ENCODE peak calls at places on chromosome 18, in seven cellular contexts. One of them, this sample, is unnamed.

GRCh38 chr18:14999085-14999975 is 251.4 kb downstream of the ANKRD30B start:
- DNase-seq in endothelial cell of umbilical vein: no peak
- DNase-seq in A549: no peak
- DNase-seq in gastrocnemius medialis: no peak
- DNase-seq in prostate gland: no peak
- DNase-seq in heart left ventricle: no peak
- DNase-seq in IMR-90: no peak
- DNase-seq in this sample: no peak

GRCh38 chr18:28178720-28179119 is 1.8 kb upstream of the CDH2 start:
- DNase-seq in heart left ventricle: no peak
- DNase-seq in endothelial cell of umbilical vein: peak
- DNase-seq in prostate gland: no peak
- DNase-seq in IMR-90: peak
- DNase-seq in A549: peak
- DNase-seq in gastrocnemius medialis: no peak
- DNase-seq in this sample: no peak

GRCh38 chr18:32754508-32755263 is 18.1 kb downstream of the KLHL14 start:
- DNase-seq in gastrocnemius medialis: no peak
- DNase-seq in endothelial cell of umbilical vein: no peak
- DNase-seq in heart left ventricle: no peak
- DNase-seq in IMR-90: no peak
- DNase-seq in prostate gland: no peak
- DNase-seq in A549: no peak
- DNase-seq in this sample: no peak

GRCh38 chr18:73741946-73742345 is 405.7 kb downstream of the FBXO15 start:
- DNase-seq in endothelial cell of umbilical vein: no peak
- DNase-seq in A549: no peak
- DNase-seq in heart left ventricle: no peak
- DNase-seq in prostate gland: no peak
- DNase-seq in gastrocnemius medialis: no peak
- DNase-seq in IMR-90: peak
- DNase-seq in this sample: no peak

GRCh38 chr18:46630160-46630559 is 26.9 kb downstream of the LOXHD1 start:
- DNase-seq in endothelial cell of umbilical vein: no peak
- DNase-seq in IMR-90: peak
- DNase-seq in heart left ventricle: no peak
- DNase-seq in prostate gland: no peak
- DNase-seq in A549: no peak
- DNase-seq in gastrocnemius medialis: no peak
- DNase-seq in this sample: no peak

GRCh38 chr18:44392933-44393332 is 287.8 kb upstream of the SETBP1 start:
- DNase-seq in A549: no peak
- DNase-seq in IMR-90: no peak
- DNase-seq in prostate gland: no peak
- DNase-seq in gastrocnemius medialis: no peak
- DNase-seq in endothelial cell of umbilical vein: no peak
- DNase-seq in heart left ventricle: no peak
- DNase-seq in this sample: no peak

GRCh38 chr18:45998244-45998643 is 31.1 kb upstream of the EPG5 start:
- DNase-seq in A549: no peak
- DNase-seq in heart left ventricle: no peak
- DNase-seq in IMR-90: no peak
- DNase-seq in gastrocnemius medialis: no peak
- DNase-seq in prostate gland: no peak
- DNase-seq in endothelial cell of umbilical vein: peak
- DNase-seq in this sample: no peak

GRCh38 chr18:75350857-75351256 is 76.6 kb downstream of the SMIM21 start:
- DNase-seq in endothelial cell of umbilical vein: no peak
- DNase-seq in prostate gland: no peak
- DNase-seq in IMR-90: no peak
- DNase-seq in gastrocnemius medialis: no peak
- DNase-seq in heart left ventricle: no peak
- DNase-seq in A549: no peak
- DNase-seq in this sample: no peak

GRCh38 chr18:73462092-73462491 is 594.3 kb upstream of the NETO1 start:
- DNase-seq in endothelial cell of umbilical vein: no peak
- DNase-seq in prostate gland: peak
- DNase-seq in A549: no peak
- DNase-seq in heart left ventricle: no peak
- DNase-seq in gastrocnemius medialis: no peak
- DNase-seq in IMR-90: peak
- DNase-seq in this sample: no peak

GRCh38 chr18:24731158-24731557 is 270.7 kb downstream of the HRH4 start:
- DNase-seq in endothelial cell of umbilical vein: no peak
- DNase-seq in heart left ventricle: no peak
- DNase-seq in IMR-90: no peak
- DNase-seq in prostate gland: no peak
- DNase-seq in gastrocnemius medialis: no peak
- DNase-seq in A549: no peak
- DNase-seq in this sample: no peak

GRCh38 chr18:56076735-56077134 is 488.7 kb upstream of the TCF4 start:
- DNase-seq in heart left ventricle: no peak
- DNase-seq in IMR-90: peak
- DNase-seq in endothelial cell of umbilical vein: no peak
- DNase-seq in gastrocnemius medialis: no peak
- DNase-seq in prostate gland: no peak
- DNase-seq in A549: no peak
- DNase-seq in this sample: no peak

GRCh38 chr18:51811883-51812282 is 528.1 kb upstream of the DCC start:
- DNase-seq in gastrocnemius medialis: no peak
- DNase-seq in IMR-90: no peak
- DNase-seq in endothelial cell of umbilical vein: no peak
- DNase-seq in prostate gland: no peak
- DNase-seq in A549: no peak
- DNase-seq in heart left ventricle: no peak
- DNase-seq in this sample: no peak

GRCh38 chr18:75204262-75204977 is 4.5 kb downstream of the PTGR3 start:
- DNase-seq in gastrocnemius medialis: no peak
- DNase-seq in heart left ventricle: peak
- DNase-seq in A549: no peak
- DNase-seq in IMR-90: peak
- DNase-seq in prostate gland: no peak
- DNase-seq in endothelial cell of umbilical vein: no peak
- DNase-seq in this sample: no peak

GRCh38 chr18:11104307-11104706 is 45.1 kb downstream of the PIEZO2 start:
- DNase-seq in IMR-90: no peak
- DNase-seq in heart left ventricle: no peak
- DNase-seq in gastrocnemius medialis: no peak
- DNase-seq in prostate gland: no peak
- DNase-seq in A549: no peak
- DNase-seq in endothelial cell of umbilical vein: no peak
- DNase-seq in this sample: no peak

GRCh38 chr18:63457987-63458386 is 18.8 kb upstream of the SERPINB5 start:
- DNase-seq in endothelial cell of umbilical vein: no peak
- DNase-seq in heart left ventricle: no peak
- DNase-seq in A549: no peak
- DNase-seq in prostate gland: no peak
- DNase-seq in IMR-90: no peak
- DNase-seq in gastrocnemius medialis: no peak
- DNase-seq in this sample: no peak

GRCh38 chr18:24208270-24209035 is 69.6 kb downstream of the CABYR start:
- DNase-seq in prostate gland: no peak
- DNase-seq in gastrocnemius medialis: no peak
- DNase-seq in IMR-90: no peak
- DNase-seq in A549: no peak
- DNase-seq in heart left ventricle: no peak
- DNase-seq in endothelial cell of umbilical vein: no peak
- DNase-seq in this sample: no peak

GRCh38 chr18:33805592-33805991 is 227.6 kb downstream of the ASXL3 start:
- DNase-seq in prostate gland: no peak
- DNase-seq in A549: no peak
- DNase-seq in endothelial cell of umbilical vein: no peak
- DNase-seq in IMR-90: no peak
- DNase-seq in heart left ventricle: no peak
- DNase-seq in gastrocnemius medialis: no peak
- DNase-seq in this sample: no peak

DNA sequence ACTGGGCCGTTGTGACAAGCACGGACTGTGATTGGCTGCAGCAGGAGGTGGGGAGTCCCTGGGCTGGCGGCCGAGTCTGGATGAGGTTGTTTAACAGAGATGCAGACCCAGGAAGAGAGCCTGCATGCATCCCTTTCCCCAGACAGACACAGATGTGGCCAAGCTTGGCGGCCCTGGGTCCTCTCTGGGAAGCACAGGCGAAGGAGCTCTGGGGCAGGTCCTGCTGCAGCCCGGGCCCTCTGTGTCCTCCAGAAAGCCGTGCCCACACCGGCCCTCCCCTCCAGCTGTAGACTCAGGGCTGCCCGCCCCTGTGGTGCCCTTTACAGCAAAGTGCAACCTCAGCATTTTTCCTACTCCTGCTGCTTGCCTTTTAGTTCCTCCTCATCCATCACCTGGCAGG is 74.8 kb downstream of the CTIF start:
- DNase-seq in gastrocnemius medialis: peak
- DNase-seq in A549: no peak
- DNase-seq in IMR-90: peak
- DNase-seq in heart left ventricle: peak
- DNase-seq in endothelial cell of umbilical vein: no peak
- DNase-seq in prostate gland: no peak
- DNase-seq in this sample: no peak
- TF ChIP-seq POLR2A in gastrocnemius medialis: no peak
- TF ChIP-seq POLR2A in A549: no peak
- TF ChIP-seq POLR2A in IMR-90: no peak
- TF ChIP-seq POLR2A in heart left ventricle: no peak
- TF ChIP-seq POLR2A in endothelial cell of umbilical vein: no peak
- TF ChIP-seq POLR2A in prostate gland: no peak
- TF ChIP-seq POLR2A in this sample: no peak

GRCh38 chr18:58584219-58585127 is 44.4 kb downstream of the ALPK2 start:
- DNase-seq in endothelial cell of umbilical vein: no peak
- DNase-seq in IMR-90: peak
- DNase-seq in prostate gland: no peak
- DNase-seq in gastrocnemius medialis: no peak
- DNase-seq in A549: peak
- DNase-seq in heart left ventricle: no peak
- DNase-seq in this sample: no peak
- TF ChIP-seq POLR2A in endothelial cell of umbilical vein: no peak
- TF ChIP-seq POLR2A in IMR-90: no peak
- TF ChIP-seq POLR2A in prostate gland: no peak
- TF ChIP-seq POLR2A in gastrocnemius medialis: no peak
- TF ChIP-seq POLR2A in A549: no peak
- TF ChIP-seq POLR2A in heart left ventricle: no peak
- TF ChIP-seq POLR2A in this sample: no peak

GRCh38 chr18:12837747-12838146 is 46.3 kb downstream of the PTPN2 start:
- DNase-seq in gastrocnemius medialis: no peak
- DNase-seq in IMR-90: peak
- DNase-seq in endothelial cell of umbilical vein: no peak
- DNase-seq in prostate gland: no peak
- DNase-seq in heart left ventricle: no peak
- DNase-seq in A549: peak
- DNase-seq in this sample: no peak

GRCh38 chr18:12839057-12839525 is 44.9 kb downstream of the PTPN2 start:
- DNase-seq in endothelial cell of umbilical vein: no peak
- DNase-seq in A549: peak
- DNase-seq in IMR-90: no peak
- DNase-seq in gastrocnemius medialis: no peak
- DNase-seq in heart left ventricle: no peak
- DNase-seq in prostate gland: no peak
- DNase-seq in this sample: no peak

GRCh38 chr18:12836551-12836950 is 47.5 kb downstream of the PTPN2 start:
- DNase-seq in prostate gland: no peak
- DNase-seq in endothelial cell of umbilical vein: no peak
- DNase-seq in heart left ventricle: no peak
- DNase-seq in gastrocnemius medialis: no peak
- DNase-seq in A549: no peak
- DNase-seq in IMR-90: no peak
- DNase-seq in this sample: no peak

GRCh38 chr18:12839526-12840196 is 44.4 kb downstream of the PTPN2 start:
- DNase-seq in heart left ventricle: no peak
- DNase-seq in gastrocnemius medialis: no peak
- DNase-seq in IMR-90: no peak
- DNase-seq in prostate gland: no peak
- DNase-seq in endothelial cell of umbilical vein: no peak
- DNase-seq in A549: no peak
- DNase-seq in this sample: no peak

GRCh38 chr18:12838178-12838634 is 45.8 kb downstream of the PTPN2 start:
- DNase-seq in gastrocnemius medialis: peak
- DNase-seq in endothelial cell of umbilical vein: no peak
- DNase-seq in prostate gland: peak
- DNase-seq in IMR-90: peak
- DNase-seq in A549: peak
- DNase-seq in heart left ventricle: no peak
- DNase-seq in this sample: peak
- TF ChIP-seq POLR2A in gastrocnemius medialis: no peak
- TF ChIP-seq POLR2A in endothelial cell of umbilical vein: no peak
- TF ChIP-seq POLR2A in prostate gland: no peak
- TF ChIP-seq POLR2A in IMR-90: no peak
- TF ChIP-seq POLR2A in A549: no peak
- TF ChIP-seq POLR2A in heart left ventricle: no peak
- TF ChIP-seq POLR2A in this sample: no peak

GRCh38 chr18:21112140-21112473 is 494 bp upstream of the ROCK1 start:
- DNase-seq in endothelial cell of umbilical vein: no peak
- DNase-seq in gastrocnemius medialis: no peak
- DNase-seq in IMR-90: no peak
- DNase-seq in heart left ventricle: no peak
- DNase-seq in prostate gland: no peak
- DNase-seq in A549: no peak
- DNase-seq in this sample: no peak

GRCh38 chr18:21112543-21113105 is 1.0 kb upstream of the ROCK1 start:
- DNase-seq in gastrocnemius medialis: no peak
- DNase-seq in prostate gland: no peak
- DNase-seq in endothelial cell of umbilical vein: no peak
- DNase-seq in A549: no peak
- DNase-seq in heart left ventricle: no peak
- DNase-seq in IMR-90: peak
- DNase-seq in this sample: no peak

GRCh38 chr18:21110667-21111350 is 804 bp downstream of the ROCK1 start:
- DNase-seq in prostate gland: peak
- DNase-seq in A549: peak
- DNase-seq in endothelial cell of umbilical vein: no peak
- DNase-seq in heart left ventricle: peak
- DNase-seq in gastrocnemius medialis: peak
- DNase-seq in IMR-90: peak
- DNase-seq in this sample: no peak

GRCh38 chr18:21109936-21110666 is 1.5 kb downstream of the ROCK1 start:
- DNase-seq in A549: no peak
- DNase-seq in IMR-90: peak
- DNase-seq in heart left ventricle: no peak
- DNase-seq in prostate gland: no peak
- DNase-seq in gastrocnemius medialis: no peak
- DNase-seq in endothelial cell of umbilical vein: peak
- DNase-seq in this sample: no peak

DNA sequence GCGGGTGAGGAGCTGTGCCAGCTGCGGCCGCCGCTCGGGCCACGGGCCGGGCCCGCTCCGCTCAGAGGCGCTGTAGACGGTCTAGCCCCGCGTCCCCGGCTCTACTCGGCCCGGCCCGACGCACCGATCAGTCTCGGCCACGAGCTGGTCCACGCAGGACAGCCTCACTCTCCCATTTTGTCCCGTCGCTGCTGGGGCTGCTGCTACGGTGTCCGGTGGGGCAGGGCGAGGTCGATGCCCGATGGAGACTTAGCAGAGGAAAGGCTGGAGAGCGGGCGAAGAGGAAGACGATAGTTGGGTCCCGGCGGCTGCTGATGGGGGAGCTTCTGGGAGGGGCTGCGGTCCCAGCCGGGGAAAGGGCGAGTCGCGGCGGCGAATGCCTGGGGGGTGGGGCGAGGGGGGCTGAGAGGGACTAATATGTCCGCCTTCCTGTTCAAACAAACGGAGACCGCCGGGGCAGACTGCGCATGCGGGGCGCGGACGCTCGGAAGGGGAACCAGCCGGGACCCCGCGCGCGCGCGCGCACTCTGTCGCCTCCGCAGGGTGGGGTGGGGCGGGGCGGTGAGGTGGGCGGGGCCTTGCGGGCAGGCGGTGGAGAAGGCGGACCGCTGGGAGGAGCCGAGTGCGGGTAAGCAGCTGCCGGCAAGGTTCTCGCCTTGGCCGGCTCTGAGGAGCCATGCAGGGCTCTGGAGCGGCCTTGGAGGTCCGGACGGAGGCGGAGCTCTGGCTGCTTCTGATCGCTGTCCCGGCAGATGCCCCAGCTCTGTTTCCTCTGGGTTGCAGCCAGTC is at the start of gene ROCK1:
- DNase-seq in gastrocnemius medialis: peak
- DNase-seq in IMR-90: peak
- DNase-seq in prostate gland: peak
- DNase-seq in A549: peak
- DNase-seq in endothelial cell of umbilical vein: peak
- DNase-seq in heart left ventricle: peak
- DNase-seq in this sample: peak
- TF ChIP-seq POLR2A in gastrocnemius medialis: peak
- TF ChIP-seq POLR2A in IMR-90: peak
- TF ChIP-seq POLR2A in prostate gland: peak
- TF ChIP-seq POLR2A in A549: peak
- TF ChIP-seq POLR2A in endothelial cell of umbilical vein: peak
- TF ChIP-seq POLR2A in heart left ventricle: peak
- TF ChIP-seq POLR2A in this sample: peak

This sample was measured in H54.